ENCODE peak calls at places on chromosome 20, in six cellular contexts. I is LoVo; P is A172; W is HTR-8/SVneo; G is central memory CD4-positive, alpha-beta T cell; R is CD8-positive, alpha-beta T cell. Y is an unnamed sample.

GRCh38 chr20:18705906-18706305 is 107.7 kb upstream of the SCP2D1 start:
- DNase-seq in I (no peak), P (no peak), W (no peak), G (no peak), R (no peak), Y (no peak)

GRCh38 chr20:6566821-6567220 is 200.7 kb upstream of the BMP2 start:
- DNase-seq in I (no peak), P (no peak), W (no peak), G (no peak), R (no peak), Y (no peak)

GRCh38 chr20:48725589-48725991 is 102.2 kb downstream of the PREX1 start:
- DNase-seq in I (no peak), P (peak), W (peak), G (no peak), R (no peak), Y (no peak)

GRCh38 chr20:49270177-49270576 is 7.7 kb downstream of the ZNFX1 start:
- DNase-seq in I (no peak), P (no peak), W (no peak), G (no peak), R (no peak), Y (no peak)

GRCh38 chr20:59101956-59102355 is 59.4 kb upstream of the PRELID3B start:
- DNase-seq in I (no peak), P (no peak), W (no peak), G (no peak), R (no peak), Y (no peak)

GRCh38 chr20:4091332-4092135 is 76.2 kb upstream of the RNF24 start:
- DNase-seq in I (peak), P (peak), W (peak), G (peak), R (no peak), Y (no peak)

GRCh38 chr20:63488331-63489251 is 10.3 kb downstream of the EEF1A2 start:
- DNase-seq in I (no peak), P (no peak), W (no peak), G (no peak), R (peak), Y (no peak)

GRCh38 chr20:58018590-58018989 is 209.9 kb downstream of the ANKRD60 start:
- DNase-seq in I (no peak), P (no peak), W (no peak), G (no peak), R (no peak), Y (no peak)